ENCODE peak calls at places on chromosomes 16 and 17, in six cellular contexts. G is activated CD4-positive, CD25-positive, alpha-beta regulatory T cell; N is NCI-H345; A is T-helper 22 cell; E is myocyte; Y is dorsolateral prefrontal cortex. W is an unnamed sample.

GRCh38 chr17:79420318-79421243 is 190.3 kb downstream of the RBFOX3 start:
- DNase-seq in E (peak; percentile 3), A (no peak), Y (peak; percentile 79), G (no peak), N (peak; percentile 48), W (no peak)

GRCh38 chr17:57296231-57296630 is 39.9 kb downstream of the MSI2 start:
- DNase-seq in N (peak; percentile 45), G (no peak), E (no peak), A (no peak), Y (no peak), W (no peak)

GRCh38 chr16:85293899-85294642 is 181.8 kb upstream of the CIBAR2 start:
- DNase-seq in E (peak; percentile 33), N (peak; percentile 47), A (no peak), G (no peak), Y (no peak), W (no peak)

GRCh38 chr16:80054656-80055055 is 454.1 kb upstream of the MAF start:
- DNase-seq in E (no peak), A (no peak), Y (no peak), N (no peak), G (no peak), W (no peak)

GRCh38 chr17:21215935-21216334 is 2.0 kb upstream of the TMEM11 start:
- DNase-seq in Y (no peak), G (no peak), N (no peak), E (no peak), A (no peak), W (no peak)

GRCh38 chr17:31581022-31581483 is 189.6 kb downstream of the RAB11FIP4 start:
- DNase-seq in N (no peak), Y (peak; percentile 65), E (peak; percentile 94), G (no peak), A (no peak), W (no peak)

GRCh38 chr16:57955572-57955971 is 15.4 kb downstream of the CNGB1 start:
- DNase-seq in E (peak; percentile 24), N (no peak), A (no peak), G (no peak), Y (no peak), W (no peak)

GRCh38 chr17:60352071-60352470 is 39.9 kb downstream of the USP32 start:
- DNase-seq in A (no peak), E (no peak), Y (no peak), G (no peak), N (no peak), W (no peak)

GRCh38 chr16:87447323-87447722 is 45.5 kb downstream of the ZCCHC14 start:
- DNase-seq in A (no peak), E (no peak), G (no peak), N (no peak), Y (no peak), W (no peak)

GRCh38 chr16:85586360-85587145 is 26.6 kb upstream of the GSE1 start:
- DNase-seq in Y (peak; percentile 67), A (no peak), E (peak; percentile 84), N (no peak), G (no peak), W (no peak)

GRCh38 chr17:373616-374225 is 21.1 kb upstream of the RPH3AL start:
- DNase-seq in E (no peak), G (no peak), Y (no peak), N (no peak), A (no peak), W (no peak)

GRCh38 chr16:22635345-22635744 is 124.7 kb downstream of the NPIPB5 start:
- DNase-seq in G (no peak), Y (no peak), E (no peak), N (no peak), A (no peak), W (no peak)

GRCh38 chr17:30906101-30906911 is at the start of gene TEFM:
- DNase-seq in E (peak; percentile 94), Y (peak; percentile 92), N (peak; percentile 91), G (peak; percentile 66), A (peak; percentile 68), W (peak; percentile 71)